ENCODE peak calls at places on chromosomes 4 and X, in six cellular contexts. Y, T, K, H, J and G are unnamed samples.

GRCh38 chr4:24910504-24910903 is 2.3 kb downstream of the CCDC149 start:
- DNase-seq in T (no peak), K (no peak), H (no peak), J (no peak), Y (no peak), G (no peak)

GRCh38 chr4:76484654-76485053 is 49.6 kb downstream of the SHROOM3 start:
- DNase-seq in K (no peak), T (no peak), J (no peak), Y (no peak), H (no peak), G (no peak)

GRCh38 chr4:36037127-36037526 is 207.2 kb downstream of the ARAP2 start:
- DNase-seq in K (no peak), J (no peak), Y (no peak), T (no peak), H (no peak), G (no peak)

GRCh38 chr4:40245794-40246546 is 49.1 kb downstream of the RHOH start:
- DNase-seq in T (no peak), J (no peak), H (no peak), K (no peak), Y (no peak), G (no peak)

GRCh38 chrX:15269618-15270521 is at the start of gene ASB9:
- DNase-seq in T (peak), K (peak), J (no peak), Y (no peak), H (peak), G (no peak)

GRCh38 chrX:52556741-52557140 is 39.9 kb upstream of the XAGE1B start:
- DNase-seq in Y (no peak), K (no peak), H (no peak), T (peak), J (no peak), G (no peak)

GRCh38 chrX:72131317-72132294 is at the start of gene RTL5:
- DNase-seq in Y (peak), T (peak), J (peak), K (peak), H (peak), G (peak)

GRCh38 chr4:56662782-56663468 is 18.2 kb downstream of the HOPX start:
- DNase-seq in H (no peak), Y (no peak), J (no peak), T (no peak), K (no peak), G (no peak)